ENCODE peak calls at places on chromosomes 6 and 20, in ten cellular contexts. D, G, R, O, X, I, Q, W, N and P are unnamed samples.

GRCh38 chr6:2545351-2545750 is 205.4 kb downstream of the MYLK4 start:
- DNase-seq in D (no peak), G (no peak), R (no peak), O (no peak), X (no peak), I (no peak), Q (no peak), W (no peak), N (no peak), P (no peak)

GRCh38 chr6:13559968-13560650 is 14.3 kb upstream of the SIRT5 start:
- DNase-seq in D (no peak), G (no peak), R (no peak), O (no peak), X (no peak), I (no peak), Q (no peak), W (no peak), N (no peak), P (no peak)

GRCh38 chr6:11434565-11435326 is 102.8 kb upstream of the TMEM170B start:
- DNase-seq in D (peak; percentile 79), G (no peak), R (no peak), O (no peak), X (peak; percentile 20), I (peak; percentile 66), Q (peak; percentile 46), W (no peak), N (no peak), P (peak; percentile 79)

GRCh38 chr6:27608916-27609883 is 136.3 kb upstream of the ZNF184 start:
- DNase-seq in D (peak; percentile 89), G (no peak), R (no peak), O (no peak), X (peak; percentile 16), I (peak; percentile 63), Q (peak; percentile 85), W (no peak), N (no peak), P (peak; percentile 79)

GRCh38 chr6:36430351-36430750 is 12.3 kb downstream of the PXT1 start:
- DNase-seq in D (no peak), G (no peak), R (no peak), O (no peak), X (no peak), I (no peak), Q (no peak), W (no peak), N (no peak), P (peak; percentile 87)

GRCh38 chr20:11051146-11051545 is 377.3 kb upstream of the JAG1 start:
- DNase-seq in D (no peak), G (no peak), R (no peak), O (no peak), X (no peak), I (no peak), Q (no peak), W (no peak), N (no peak), P (no peak)

GRCh38 chr6:156883497-156884252 is 106.5 kb downstream of the ARID1B start:
- DNase-seq in D (peak; percentile 27), G (no peak), R (no peak), O (no peak), X (no peak), I (no peak), Q (no peak), W (no peak), N (no peak), P (no peak)

GRCh38 chr20:61399433-61399832 is 147.4 kb downstream of the CDH4 start:
- DNase-seq in D (no peak), G (no peak), R (peak; percentile 62), O (no peak), X (no peak), I (no peak), Q (no peak), W (no peak), N (no peak), P (no peak)

GRCh38 chr6:44960898-44961297 is 367.2 kb upstream of the RUNX2 start:
- DNase-seq in D (peak; percentile 22), G (no peak), R (no peak), O (no peak), X (no peak), I (no peak), Q (peak; percentile 16), W (no peak), N (no peak), P (no peak)

GRCh38 chr6:75268121-75268987 is 16.2 kb downstream of the TMEM30A start:
- DNase-seq in D (peak; percentile 52), G (no peak), R (no peak), O (no peak), X (no peak), I (no peak), Q (no peak), W (no peak), N (no peak), P (no peak)

GRCh38 chr6:122012576-122012975 is 386.9 kb upstream of the HSF2 start:
- DNase-seq in D (peak; percentile 67), G (no peak), R (no peak), O (no peak), X (no peak), I (no peak), Q (peak; percentile 36), W (no peak), N (no peak), P (no peak)

GRCh38 chr6:151325075-151326050 is 66.0 kb downstream of the ZBTB2 start:
- DNase-seq in D (peak; percentile 87), G (no peak), R (no peak), O (no peak), X (peak; percentile 50), I (no peak), Q (peak; percentile 23), W (peak; percentile 63), N (no peak), P (peak; percentile 74)

GRCh38 chr20:40952231-40952630 is 76.4 kb upstream of the TOP1 start:
- DNase-seq in D (no peak), G (no peak), R (no peak), O (no peak), X (no peak), I (no peak), Q (no peak), W (no peak), N (no peak), P (no peak)

GRCh38 chr6:112237066-112237465 is 17.3 kb downstream of the LAMA4 start:
- DNase-seq in D (peak; percentile 46), G (no peak), R (no peak), O (no peak), X (no peak), I (no peak), Q (no peak), W (no peak), N (no peak), P (no peak)

GRCh38 chr6:43806041-43806757 is 36.2 kb downstream of the VEGFA start:
- DNase-seq in D (peak; percentile 20), G (no peak), R (no peak), O (no peak), X (no peak), I (no peak), Q (peak; percentile 10), W (no peak), N (no peak), P (peak; percentile 45)

GRCh38 chr6:78749326-78749725 is 118.0 kb upstream of the IRAK1BP1 start:
- DNase-seq in D (peak; percentile 45), G (no peak), R (no peak), O (no peak), X (no peak), I (no peak), Q (peak; percentile 28), W (no peak), N (no peak), P (peak; percentile 19)

GRCh38 chr6:169162968-169163903 is 90.4 kb downstream of the THBS2 start:
- DNase-seq in D (peak; percentile 99), G (no peak), R (no peak), O (no peak), X (peak; percentile 96), I (no peak), Q (peak; percentile 98), W (no peak), N (no peak), P (peak; percentile 98)

GRCh38 chr6:43211960-43212359 is 17.3 kb downstream of the DNPH1 start:
- DNase-seq in D (no peak), G (no peak), R (no peak), O (no peak), X (no peak), I (no peak), Q (no peak), W (no peak), N (no peak), P (no peak)

GRCh38 chr6:30818426-30818841 is 65.9 kb upstream of the DDR1 start:
- DNase-seq in D (peak; percentile 91), G (no peak), R (no peak), O (no peak), X (peak; percentile 34), I (no peak), Q (peak; percentile 81), W (no peak), N (no peak), P (peak; percentile 79)

GRCh38 chr6:80531676-80532619 is 425.5 kb downstream of the BCKDHB start:
- DNase-seq in D (no peak), G (no peak), R (no peak), O (no peak), X (no peak), I (no peak), Q (no peak), W (no peak), N (no peak), P (no peak)

GRCh38 chr20:54059691-54060364 is 10.6 kb downstream of the BCAS1 start:
- DNase-seq in D (no peak), G (no peak), R (no peak), O (no peak), X (no peak), I (no peak), Q (no peak), W (no peak), N (no peak), P (no peak)

GRCh38 chr6:64505312-64505711 is 869.7 kb downstream of the PHF3 start:
- DNase-seq in D (peak; percentile 10), G (no peak), R (no peak), O (no peak), X (no peak), I (peak; percentile 32), Q (no peak), W (no peak), N (no peak), P (no peak)

GRCh38 chr6:2663123-2663522 is 87.6 kb downstream of the MYLK4 start:
- DNase-seq in D (no peak), G (no peak), R (no peak), O (no peak), X (no peak), I (no peak), Q (no peak), W (no peak), N (no peak), P (no peak)

GRCh38 chr6:105326838-105327745 is 75.8 kb downstream of the PREP start:
- DNase-seq in D (peak; percentile 81), G (no peak), R (no peak), O (no peak), X (no peak), I (no peak), Q (peak; percentile 79), W (no peak), N (no peak), P (peak; percentile 35)